ENCODE peak calls at places on chromosomes 11 and 22, in five cellular contexts. One of them, this sample, is unnamed.

GRCh38 chr11:13667795-13668101 is 720 bp upstream of the FAR1 start:
- DNase-seq in GF-D8: no peak
- DNase-seq in NCI-H460: no peak
- DNase-seq in NCI-H1105: no peak
- DNase-seq in CD8-positive, alpha-beta memory T cell: no peak
- DNase-seq in this sample: no peak

GRCh38 chr11:31995525-31996123 is 95.2 kb upstream of the RCN1 start:
- DNase-seq in GF-D8: no peak
- DNase-seq in NCI-H460: no peak
- DNase-seq in NCI-H1105: no peak
- DNase-seq in CD8-positive, alpha-beta memory T cell: no peak
- DNase-seq in this sample: peak; percentile 29

GRCh38 chr22:38835888-38836301 is 7.9 kb downstream of the NPTXR start:
- DNase-seq in GF-D8: no peak
- DNase-seq in NCI-H460: no peak
- DNase-seq in NCI-H1105: no peak
- DNase-seq in CD8-positive, alpha-beta memory T cell: no peak
- DNase-seq in this sample: no peak

GRCh38 chr11:78740175-78741161 is 165.8 kb upstream of the NARS2 start:
- DNase-seq in GF-D8: no peak
- DNase-seq in NCI-H460: no peak
- DNase-seq in NCI-H1105: peak; percentile 22
- DNase-seq in CD8-positive, alpha-beta memory T cell: no peak
- DNase-seq in this sample: no peak

GRCh38 chr11:131925829-131926228 is 555.4 kb downstream of the NTM start:
- DNase-seq in GF-D8: no peak
- DNase-seq in NCI-H460: no peak
- DNase-seq in NCI-H1105: no peak
- DNase-seq in CD8-positive, alpha-beta memory T cell: no peak
- DNase-seq in this sample: no peak

GRCh38 chr11:132925825-132926469 is 606.4 kb downstream of the OPCML start:
- DNase-seq in GF-D8: no peak
- DNase-seq in NCI-H460: no peak
- DNase-seq in NCI-H1105: peak; percentile 29
- DNase-seq in CD8-positive, alpha-beta memory T cell: no peak
- DNase-seq in this sample: no peak

GRCh38 chr22:48103126-48103875 is 1340.9 kb downstream of the TBC1D22A start:
- DNase-seq in GF-D8: no peak
- DNase-seq in NCI-H460: no peak
- DNase-seq in NCI-H1105: no peak
- DNase-seq in CD8-positive, alpha-beta memory T cell: no peak
- DNase-seq in this sample: no peak

GRCh38 chr11:1935156-1936071 is 11.7 kb upstream of the MRPL23 start:
- DNase-seq in GF-D8: no peak
- DNase-seq in NCI-H460: no peak
- DNase-seq in NCI-H1105: no peak
- DNase-seq in CD8-positive, alpha-beta memory T cell: no peak
- DNase-seq in this sample: no peak

GRCh38 chr11:66688561-66689534 is 11.2 kb upstream of the RBM4B start:
- DNase-seq in GF-D8: no peak
- DNase-seq in NCI-H460: no peak
- DNase-seq in NCI-H1105: no peak
- DNase-seq in CD8-positive, alpha-beta memory T cell: no peak
- DNase-seq in this sample: no peak

GRCh38 chr11:65213322-65214211 is 31.8 kb downstream of the CAPN1 start:
- DNase-seq in GF-D8: peak; percentile 81
- DNase-seq in NCI-H460: no peak
- DNase-seq in NCI-H1105: no peak
- DNase-seq in CD8-positive, alpha-beta memory T cell: peak; percentile 17
- DNase-seq in this sample: peak; percentile 62

GRCh38 chr11:3169952-3170755 is 5.0 kb upstream of the OSBPL5 start:
- DNase-seq in GF-D8: no peak
- DNase-seq in NCI-H460: no peak
- DNase-seq in NCI-H1105: no peak
- DNase-seq in CD8-positive, alpha-beta memory T cell: no peak
- DNase-seq in this sample: no peak

GRCh38 chr11:72764503-72764902 is 12.3 kb upstream of the ARAP1 start:
- DNase-seq in GF-D8: no peak
- DNase-seq in NCI-H460: no peak
- DNase-seq in NCI-H1105: no peak
- DNase-seq in CD8-positive, alpha-beta memory T cell: no peak
- DNase-seq in this sample: no peak

GRCh38 chr22:22085702-22086500 is 103.3 kb upstream of the TOP3B start:
- DNase-seq in GF-D8: no peak
- DNase-seq in NCI-H460: no peak
- DNase-seq in NCI-H1105: no peak
- DNase-seq in CD8-positive, alpha-beta memory T cell: no peak
- DNase-seq in this sample: no peak